ENCODE peak calls at places on chromosomes 3 and 15, in eight cellular contexts. One of them, this sample, is unnamed.

GRCh38 chr3:188448813-188449212 is 294.9 kb downstream of the LPP start:
- DNase-seq in T-helper 9 cell: no peak
- DNase-seq in choroid plexus epithelial cell: no peak
- DNase-seq in breast epithelium: no peak
- DNase-seq in mammary epithelial cell: no peak
- DNase-seq in AG10803: no peak
- DNase-seq in HepG2: no peak
- DNase-seq in WTC11: no peak
- DNase-seq in this sample: no peak

GRCh38 chr3:174477491-174477890 is 381.6 kb upstream of the NAALADL2 start:
- DNase-seq in T-helper 9 cell: no peak
- DNase-seq in choroid plexus epithelial cell: no peak
- DNase-seq in breast epithelium: no peak
- DNase-seq in mammary epithelial cell: no peak
- DNase-seq in AG10803: no peak
- DNase-seq in HepG2: no peak
- DNase-seq in WTC11: no peak
- DNase-seq in this sample: no peak

GRCh38 chr3:55629432-55629831 is 142.3 kb upstream of the WNT5A start:
- DNase-seq in T-helper 9 cell: no peak
- DNase-seq in choroid plexus epithelial cell: peak; percentile 70
- DNase-seq in breast epithelium: peak; percentile 54
- DNase-seq in mammary epithelial cell: peak; percentile 38
- DNase-seq in AG10803: no peak
- DNase-seq in HepG2: no peak
- DNase-seq in WTC11: no peak
- DNase-seq in this sample: no peak

GRCh38 chr3:129567932-129568331 is 25.0 kb downstream of the H1-8 start:
- DNase-seq in T-helper 9 cell: no peak
- DNase-seq in choroid plexus epithelial cell: no peak
- DNase-seq in breast epithelium: no peak
- DNase-seq in mammary epithelial cell: no peak
- DNase-seq in AG10803: no peak
- DNase-seq in HepG2: no peak
- DNase-seq in WTC11: no peak
- DNase-seq in this sample: no peak

GRCh38 chr3:46705751-46706572 is 4.8 kb downstream of the TMIE start:
- DNase-seq in T-helper 9 cell: no peak
- DNase-seq in choroid plexus epithelial cell: peak; percentile 35
- DNase-seq in breast epithelium: no peak
- DNase-seq in mammary epithelial cell: no peak
- DNase-seq in AG10803: peak; percentile 83
- DNase-seq in HepG2: no peak
- DNase-seq in WTC11: no peak
- DNase-seq in this sample: peak; percentile 94

GRCh38 chr3:69400688-69401087 is 14.8 kb upstream of the FRMD4B start:
- DNase-seq in T-helper 9 cell: no peak
- DNase-seq in choroid plexus epithelial cell: no peak
- DNase-seq in breast epithelium: no peak
- DNase-seq in mammary epithelial cell: no peak
- DNase-seq in AG10803: no peak
- DNase-seq in HepG2: no peak
- DNase-seq in WTC11: no peak
- DNase-seq in this sample: no peak

GRCh38 chr3:71809321-71809720 is 24.4 kb upstream of the PROK2 start:
- DNase-seq in T-helper 9 cell: no peak
- DNase-seq in choroid plexus epithelial cell: no peak
- DNase-seq in breast epithelium: no peak
- DNase-seq in mammary epithelial cell: no peak
- DNase-seq in AG10803: peak; percentile 13
- DNase-seq in HepG2: no peak
- DNase-seq in WTC11: no peak
- DNase-seq in this sample: no peak

GRCh38 chr3:22980346-22980745 is 222.8 kb upstream of the UBE2E2 start:
- DNase-seq in T-helper 9 cell: no peak
- DNase-seq in choroid plexus epithelial cell: peak; percentile 82
- DNase-seq in breast epithelium: no peak
- DNase-seq in mammary epithelial cell: no peak
- DNase-seq in AG10803: no peak
- DNase-seq in HepG2: no peak
- DNase-seq in WTC11: no peak
- DNase-seq in this sample: no peak

GRCh38 chr15:93420050-93420452 is 331.0 kb upstream of the RGMA start:
- DNase-seq in T-helper 9 cell: no peak
- DNase-seq in choroid plexus epithelial cell: no peak
- DNase-seq in breast epithelium: no peak
- DNase-seq in mammary epithelial cell: peak; percentile 2
- DNase-seq in AG10803: no peak
- DNase-seq in HepG2: no peak
- DNase-seq in WTC11: no peak
- DNase-seq in this sample: no peak

GRCh38 chr15:72685925-72686794 is at the start of the genes BBS4 and HIGD2B:
- DNase-seq in T-helper 9 cell: peak; percentile 71
- DNase-seq in choroid plexus epithelial cell: peak; percentile 85
- DNase-seq in breast epithelium: peak; percentile 88
- DNase-seq in mammary epithelial cell: peak; percentile 89
- DNase-seq in AG10803: peak; percentile 83
- DNase-seq in HepG2: peak; percentile 87
- DNase-seq in WTC11: peak; percentile 89
- DNase-seq in this sample: peak; percentile 89

GRCh38 chr3:14141144-14141543 is 16.3 kb downstream of the TMEM43 start:
- DNase-seq in T-helper 9 cell: no peak
- DNase-seq in choroid plexus epithelial cell: no peak
- DNase-seq in breast epithelium: no peak
- DNase-seq in mammary epithelial cell: no peak
- DNase-seq in AG10803: no peak
- DNase-seq in HepG2: no peak
- DNase-seq in WTC11: peak; percentile 0
- DNase-seq in this sample: no peak